ENCODE peak calls at places on chromosomes 5 and 9, in ten cellular contexts. One of them, this sample, is unnamed. For H3K4me1, the result is how much of the 10 kb centered on the place peaks cover.

GRCh38 chr5:74179183-74179582 is 461.3 kb downstream of the ENC1 start:
- DNase-seq in A549: no peak
- DNase-seq in cardiac muscle cell: no peak
- DNase-seq in pancreas: no peak
- DNase-seq in ovary: no peak
- DNase-seq in astrocyte: peak
- DNase-seq in mammary epithelial cell: peak
- DNase-seq in right lobe of liver: no peak
- DNase-seq in lung: no peak
- DNase-seq in mucosa of descending colon: no peak
- DNase-seq in this sample: no peak

GRCh38 chr9:99389087-99390033 is 167.3 kb downstream of the SEC61B start:
- DNase-seq in A549: no peak
- DNase-seq in pancreas: no peak
- DNase-seq in mucosa of descending colon: no peak
- DNase-seq in ovary: no peak
- DNase-seq in astrocyte: peak
- DNase-seq in lung: no peak
- DNase-seq in cardiac muscle cell: no peak
- DNase-seq in right lobe of liver: no peak
- DNase-seq in mammary epithelial cell: peak
- DNase-seq in this sample: no peak

GRCh38 chr9:136044971-136045594 is 50.0 kb downstream of the NACC2 start:
- DNase-seq in cardiac muscle cell: no peak
- DNase-seq in right lobe of liver: no peak
- DNase-seq in astrocyte: no peak
- DNase-seq in lung: no peak
- DNase-seq in A549: no peak
- DNase-seq in pancreas: no peak
- DNase-seq in ovary: no peak
- DNase-seq in mucosa of descending colon: no peak
- DNase-seq in mammary epithelial cell: no peak
- DNase-seq in this sample: no peak

GRCh38 chr5:68178579-68178978 is 37.0 kb upstream of the PIK3R1 start:
- DNase-seq in ovary: no peak
- DNase-seq in right lobe of liver: no peak
- DNase-seq in mammary epithelial cell: peak
- DNase-seq in lung: no peak
- DNase-seq in astrocyte: peak
- DNase-seq in mucosa of descending colon: no peak
- DNase-seq in pancreas: no peak
- DNase-seq in A549: peak
- DNase-seq in cardiac muscle cell: no peak
- DNase-seq in this sample: no peak

GRCh38 chr5:88658005-88658404 is 225.0 kb downstream of the MEF2C start:
- DNase-seq in pancreas: no peak
- DNase-seq in right lobe of liver: no peak
- DNase-seq in ovary: no peak
- DNase-seq in mucosa of descending colon: no peak
- DNase-seq in mammary epithelial cell: no peak
- DNase-seq in lung: no peak
- DNase-seq in cardiac muscle cell: no peak
- DNase-seq in astrocyte: no peak
- DNase-seq in A549: no peak
- DNase-seq in this sample: no peak

GRCh38 chr9:19049872-19050636 is 827 bp downstream of the RRAGA start:
- DNase-seq in lung: no peak
- DNase-seq in mammary epithelial cell: peak
- DNase-seq in mucosa of descending colon: peak
- DNase-seq in cardiac muscle cell: peak
- DNase-seq in ovary: no peak
- DNase-seq in right lobe of liver: no peak
- DNase-seq in astrocyte: peak
- DNase-seq in A549: no peak
- DNase-seq in pancreas: no peak
- DNase-seq in this sample: no peak

GRCh38 chr9:121439711-121440110 is 59.9 kb downstream of the GGTA1 start:
- DNase-seq in mammary epithelial cell: no peak
- DNase-seq in ovary: no peak
- DNase-seq in A549: no peak
- DNase-seq in cardiac muscle cell: no peak
- DNase-seq in mucosa of descending colon: no peak
- DNase-seq in astrocyte: no peak
- DNase-seq in lung: no peak
- DNase-seq in pancreas: no peak
- DNase-seq in right lobe of liver: no peak
- DNase-seq in this sample: no peak

GRCh38 chr9:69945671-69946141 is 97.9 kb upstream of the MAMDC2 start:
- DNase-seq in A549: no peak
- DNase-seq in ovary: no peak
- DNase-seq in lung: peak
- DNase-seq in cardiac muscle cell: no peak
- DNase-seq in right lobe of liver: peak
- DNase-seq in mammary epithelial cell: no peak
- DNase-seq in pancreas: peak
- DNase-seq in mucosa of descending colon: no peak
- DNase-seq in astrocyte: no peak
- DNase-seq in this sample: peak

GRCh38 chr9:98775831-98776441 is 20.4 kb downstream of the ANKS6 start:
- DNase-seq in A549: peak
- DNase-seq in lung: no peak
- DNase-seq in astrocyte: peak
- DNase-seq in mucosa of descending colon: no peak
- DNase-seq in mammary epithelial cell: peak
- DNase-seq in cardiac muscle cell: peak
- DNase-seq in right lobe of liver: no peak
- DNase-seq in ovary: no peak
- DNase-seq in pancreas: no peak
- DNase-seq in this sample: peak

GRCh38 chr9:22037954-22038690 is 29.0 kb upstream of the CDKN2B start:
- DNase-seq in pancreas: no peak
- DNase-seq in ovary: no peak
- DNase-seq in mammary epithelial cell: peak
- DNase-seq in cardiac muscle cell: no peak
- DNase-seq in right lobe of liver: no peak
- DNase-seq in A549: no peak
- DNase-seq in mucosa of descending colon: no peak
- DNase-seq in lung: no peak
- DNase-seq in astrocyte: no peak
- DNase-seq in this sample: no peak

GRCh38 chr5:441996-442334 is 1.0 kb upstream of the EXOC3 start:
- DNase-seq in astrocyte: no peak
- DNase-seq in lung: no peak
- DNase-seq in ovary: no peak
- DNase-seq in right lobe of liver: no peak
- DNase-seq in A549: no peak
- DNase-seq in mammary epithelial cell: no peak
- DNase-seq in pancreas: no peak
- DNase-seq in mucosa of descending colon: no peak
- DNase-seq in cardiac muscle cell: no peak
- DNase-seq in this sample: no peak

GRCh38 chr5:143921525-143922311 is 109.8 kb downstream of the HMHB1 start:
- DNase-seq in ovary: no peak
- DNase-seq in pancreas: no peak
- DNase-seq in cardiac muscle cell: no peak
- DNase-seq in mucosa of descending colon: no peak
- DNase-seq in A549: peak
- DNase-seq in right lobe of liver: no peak
- DNase-seq in mammary epithelial cell: peak
- DNase-seq in astrocyte: peak
- DNase-seq in lung: no peak
- DNase-seq in this sample: no peak

GRCh38 chr5:154015071-154015693 is 23.5 kb downstream of the FAM114A2 start:
- DNase-seq in mucosa of descending colon: no peak
- DNase-seq in mammary epithelial cell: no peak
- DNase-seq in ovary: no peak
- DNase-seq in right lobe of liver: no peak
- DNase-seq in lung: no peak
- DNase-seq in astrocyte: no peak
- DNase-seq in cardiac muscle cell: no peak
- DNase-seq in pancreas: no peak
- DNase-seq in A549: no peak
- DNase-seq in this sample: no peak

DNA sequence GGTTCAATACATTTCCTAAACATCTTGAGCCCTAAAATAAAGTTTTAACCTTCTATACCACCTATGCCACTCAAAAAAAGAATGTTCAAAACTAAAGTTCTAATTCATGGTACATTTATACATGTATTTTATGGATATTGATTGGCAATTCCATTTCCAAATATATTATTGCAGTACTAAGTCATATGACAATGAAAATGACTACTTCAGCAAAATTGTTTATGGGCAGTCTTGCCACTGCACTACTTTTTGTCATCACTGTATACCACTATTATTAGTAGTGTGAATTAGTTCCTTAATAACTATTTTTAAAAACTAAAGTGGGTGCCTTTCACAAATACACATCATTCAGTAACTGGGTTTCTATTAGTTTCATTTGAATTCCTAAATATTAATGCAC is 199.6 kb upstream of the CYLC2 start:
- DNase-seq in cardiac muscle cell: no peak
- DNase-seq in A549: no peak
- DNase-seq in mucosa of descending colon: no peak
- DNase-seq in lung: no peak
- DNase-seq in right lobe of liver: no peak
- DNase-seq in ovary: no peak
- DNase-seq in pancreas: no peak
- DNase-seq in mammary epithelial cell: no peak
- DNase-seq in astrocyte: no peak
- DNase-seq in this sample: no peak
- TF ChIP-seq CTCF in cardiac muscle cell: no peak
- TF ChIP-seq CTCF in A549: no peak
- TF ChIP-seq CTCF in mucosa of descending colon: no peak
- TF ChIP-seq CTCF in lung: no peak
- TF ChIP-seq CTCF in right lobe of liver: no peak
- TF ChIP-seq CTCF in ovary: no peak
- TF ChIP-seq CTCF in pancreas: no peak
- TF ChIP-seq CTCF in mammary epithelial cell: no peak
- TF ChIP-seq CTCF in astrocyte: no peak
- TF ChIP-seq CTCF in this sample: no peak

DNA sequence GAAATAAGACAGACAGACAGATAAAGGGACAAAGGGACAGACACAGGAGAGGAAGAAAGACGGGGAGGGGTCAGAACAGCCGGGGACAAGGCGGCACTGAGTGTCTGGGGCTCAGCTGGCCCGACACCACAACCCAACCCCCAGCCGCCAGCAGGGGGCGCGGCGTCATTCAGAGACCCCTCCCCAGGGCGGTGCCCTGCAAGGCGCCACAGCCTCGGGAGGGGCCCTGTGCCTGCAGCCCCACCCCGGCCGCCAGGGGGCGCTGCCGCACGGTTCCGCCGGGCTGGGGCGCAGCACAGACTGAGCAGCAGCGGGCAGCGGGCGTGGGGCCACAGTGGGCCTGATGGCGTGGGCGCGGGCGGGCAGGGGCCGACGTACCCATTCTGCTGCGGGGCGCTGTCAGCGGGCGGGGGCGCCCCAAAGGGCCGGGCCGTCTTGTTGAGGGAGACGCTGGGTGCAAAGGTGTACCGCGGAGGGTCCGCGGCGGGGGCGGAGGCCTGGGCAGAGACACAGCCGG is 5.9 kb downstream of the PDLIM7 start:
- DNase-seq in mammary epithelial cell: peak
- DNase-seq in cardiac muscle cell: peak
- DNase-seq in lung: no peak
- DNase-seq in right lobe of liver: no peak
- DNase-seq in astrocyte: no peak
- DNase-seq in mucosa of descending colon: peak
- DNase-seq in A549: peak
- DNase-seq in ovary: no peak
- DNase-seq in pancreas: no peak
- DNase-seq in this sample: no peak
- H3K4me3 ChIP-seq in mammary epithelial cell: no peak
- H3K4me3 ChIP-seq in cardiac muscle cell: no peak
- H3K4me3 ChIP-seq in lung: no peak
- H3K4me3 ChIP-seq in right lobe of liver: no peak
- H3K4me3 ChIP-seq in astrocyte: no peak
- H3K4me3 ChIP-seq in mucosa of descending colon: no peak
- H3K4me3 ChIP-seq in A549: no peak
- H3K4me3 ChIP-seq in ovary: no peak
- H3K4me3 ChIP-seq in pancreas: no peak
- H3K4me3 ChIP-seq in this sample: no peak

DNA sequence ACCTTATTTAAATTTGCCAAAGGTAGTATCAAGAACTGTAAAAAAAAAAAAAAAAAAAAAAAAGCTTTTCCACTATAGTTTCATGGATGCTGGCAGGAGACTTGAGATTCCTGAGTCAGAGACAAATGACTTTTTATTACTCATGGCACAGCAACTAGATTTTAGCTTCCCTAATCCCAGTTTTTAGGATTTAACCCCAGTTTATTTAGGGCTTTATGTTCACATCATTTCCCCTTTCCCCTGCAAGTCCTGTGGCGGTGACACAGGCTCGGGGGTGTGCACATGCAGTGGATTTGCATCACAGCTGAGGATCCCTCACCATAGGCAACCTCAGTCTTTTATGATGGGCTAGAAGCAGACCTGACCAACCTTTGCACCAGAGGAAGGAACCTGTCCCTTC is 144.8 kb downstream of the GOLPH3 start:
- DNase-seq in right lobe of liver: no peak
- DNase-seq in ovary: no peak
- DNase-seq in mammary epithelial cell: no peak
- DNase-seq in A549: no peak
- DNase-seq in mucosa of descending colon: no peak
- DNase-seq in cardiac muscle cell: no peak
- DNase-seq in astrocyte: peak
- DNase-seq in pancreas: no peak
- DNase-seq in lung: no peak
- DNase-seq in this sample: no peak
- H3K4me1 ChIP-seq in right lobe of liver: under half
- H3K4me1 ChIP-seq in ovary: under half
- H3K4me1 ChIP-seq in mammary epithelial cell: under half
- H3K4me1 ChIP-seq in A549: under half
- H3K4me1 ChIP-seq in mucosa of descending colon: under half
- H3K4me1 ChIP-seq in cardiac muscle cell: under half
- H3K4me1 ChIP-seq in astrocyte: under half
- H3K4me1 ChIP-seq in pancreas: under half
- H3K4me1 ChIP-seq in lung: under half
- H3K4me1 ChIP-seq in this sample: under half

GRCh38 chr5:141150215-141150992 is 547 bp downstream of the PCDHB6 start:
- DNase-seq in pancreas: no peak
- DNase-seq in mucosa of descending colon: no peak
- DNase-seq in cardiac muscle cell: no peak
- DNase-seq in A549: no peak
- DNase-seq in ovary: no peak
- DNase-seq in right lobe of liver: no peak
- DNase-seq in astrocyte: no peak
- DNase-seq in lung: no peak
- DNase-seq in mammary epithelial cell: peak
- DNase-seq in this sample: no peak

GRCh38 chr5:141150993-141151325 is 1.1 kb downstream of the PCDHB6 start:
- DNase-seq in lung: no peak
- DNase-seq in cardiac muscle cell: no peak
- DNase-seq in pancreas: no peak
- DNase-seq in ovary: no peak
- DNase-seq in astrocyte: no peak
- DNase-seq in mucosa of descending colon: no peak
- DNase-seq in A549: no peak
- DNase-seq in mammary epithelial cell: no peak
- DNase-seq in right lobe of liver: no peak
- DNase-seq in this sample: no peak

GRCh38 chr5:141155540-141156374 is 5.9 kb downstream of the PCDHB6 start:
- DNase-seq in astrocyte: no peak
- DNase-seq in mammary epithelial cell: no peak
- DNase-seq in right lobe of liver: no peak
- DNase-seq in cardiac muscle cell: peak
- DNase-seq in ovary: no peak
- DNase-seq in A549: peak
- DNase-seq in pancreas: no peak
- DNase-seq in lung: no peak
- DNase-seq in mucosa of descending colon: no peak
- DNase-seq in this sample: no peak

GRCh38 chr5:141149812-141150211 is at the start of gene PCDHB6:
- DNase-seq in mucosa of descending colon: no peak
- DNase-seq in astrocyte: no peak
- DNase-seq in lung: no peak
- DNase-seq in right lobe of liver: no peak
- DNase-seq in mammary epithelial cell: peak
- DNase-seq in ovary: no peak
- DNase-seq in A549: peak
- DNase-seq in pancreas: no peak
- DNase-seq in cardiac muscle cell: no peak
- DNase-seq in this sample: no peak
- TF ChIP-seq CTCF in mucosa of descending colon: no peak
- TF ChIP-seq CTCF in astrocyte: no peak
- TF ChIP-seq CTCF in lung: no peak
- TF ChIP-seq CTCF in right lobe of liver: no peak
- TF ChIP-seq CTCF in mammary epithelial cell: peak
- TF ChIP-seq CTCF in ovary: no peak
- TF ChIP-seq CTCF in A549: peak
- TF ChIP-seq CTCF in pancreas: no peak
- TF ChIP-seq CTCF in cardiac muscle cell: peak
- TF ChIP-seq CTCF in this sample: peak

This sample was measured in right atrium auricular region.